ENCODE peak calls at places on chromosomes 7 and 10, in ten cellular contexts. A, Q, P, O, X, H, W, I, C and S are unnamed samples.

GRCh38 chr10:68235111-68235510 is 3.2 kb upstream of the ATOH7 start:
- DNase-seq in P (no peak), H (no peak), C (no peak), W (no peak), O (no peak), I (no peak), Q (no peak), X (no peak), A (no peak), S (no peak)

GRCh38 chr7:107506683-107507339 is 37.0 kb downstream of the GPR22 start:
- DNase-seq in I (peak; percentile 91), P (no peak), H (peak; percentile 28), Q (no peak), W (peak; percentile 91), O (peak; percentile 20), C (peak; percentile 63), X (peak; percentile 80), A (no peak), S (no peak)

GRCh38 chr7:28243861-28244260 is 63.3 kb upstream of the JAZF1 start:
- DNase-seq in H (no peak), P (no peak), I (no peak), O (no peak), W (no peak), X (no peak), Q (no peak), A (no peak), C (no peak), S (no peak)

GRCh38 chr7:138875794-138876193 is 77.8 kb upstream of the ATP6V0A4 start:
- DNase-seq in P (no peak), A (peak; percentile 48), X (no peak), C (no peak), H (no peak), I (no peak), O (peak; percentile 99), Q (no peak), W (no peak), S (no peak)

GRCh38 chr10:74821501-74821900 is 4.9 kb upstream of the KAT6B start:
- DNase-seq in A (no peak), Q (no peak), I (peak; percentile 38), H (no peak), P (no peak), W (peak; percentile 83), X (peak; percentile 19), C (peak; percentile 46), O (no peak), S (no peak)

GRCh38 chr7:70786076-70786475 is 345.9 kb upstream of the GALNT17 start:
- DNase-seq in W (no peak), A (no peak), X (no peak), C (no peak), Q (no peak), H (no peak), I (no peak), O (no peak), P (no peak), S (no peak)

GRCh38 chr7:69837387-69838068 is 239.3 kb downstream of the AUTS2 start:
- DNase-seq in C (no peak), H (no peak), I (no peak), O (peak; percentile 72), A (peak; percentile 44), X (no peak), Q (no peak), P (peak; percentile 42), W (no peak), S (no peak)

GRCh38 chr7:1253591-1254207 is 21.0 kb downstream of the UNCX start:
- DNase-seq in P (no peak), O (no peak), H (no peak), Q (no peak), W (no peak), A (no peak), X (no peak), I (no peak), C (no peak), S (no peak)

GRCh38 chr7:137847418-137848050 is 760 bp upstream of the DGKI start:
- DNase-seq in H (no peak), P (no peak), A (no peak), C (no peak), X (no peak), O (peak; percentile 45), W (no peak), Q (no peak), I (no peak), S (no peak)

GRCh38 chr7:135512135-135512887 is 2.4 kb upstream of the CNOT4 start:
- DNase-seq in W (no peak), I (peak; percentile 27), C (no peak), O (peak; percentile 49), Q (no peak), H (peak; percentile 78), P (peak; percentile 11), X (no peak), A (peak; percentile 67), S (no peak)

GRCh38 chr10:118930614-118931013 is 98.9 kb upstream of the NANOS1 start:
- DNase-seq in X (no peak), Q (no peak), I (no peak), C (no peak), A (no peak), O (no peak), H (no peak), W (no peak), P (no peak), S (no peak)

GRCh38 chr7:50665403-50666123 is 100.4 kb upstream of the DDC start:
- DNase-seq in Q (peak; percentile 66), X (no peak), O (peak; percentile 56), H (no peak), W (no peak), A (no peak), C (no peak), I (no peak), P (no peak), S (no peak)

GRCh38 chr7:50664461-50664922 is 99.3 kb upstream of the DDC start:
- DNase-seq in H (peak; percentile 51), I (no peak), A (peak; percentile 47), O (peak; percentile 88), Q (peak; percentile 71), P (no peak), X (no peak), W (no peak), C (no peak), S (no peak)

GRCh38 chr7:50663396-50664102 is 98.3 kb upstream of the DDC start:
- DNase-seq in W (no peak), C (peak; percentile 32), A (no peak), P (no peak), O (no peak), X (no peak), I (no peak), Q (no peak), H (no peak), S (no peak)

GRCh38 chr7:50666124-50666496 is 100.9 kb upstream of the DDC start:
- DNase-seq in X (no peak), H (no peak), A (no peak), Q (peak; percentile 56), P (no peak), W (no peak), C (no peak), I (no peak), O (no peak), S (no peak)

DNA sequence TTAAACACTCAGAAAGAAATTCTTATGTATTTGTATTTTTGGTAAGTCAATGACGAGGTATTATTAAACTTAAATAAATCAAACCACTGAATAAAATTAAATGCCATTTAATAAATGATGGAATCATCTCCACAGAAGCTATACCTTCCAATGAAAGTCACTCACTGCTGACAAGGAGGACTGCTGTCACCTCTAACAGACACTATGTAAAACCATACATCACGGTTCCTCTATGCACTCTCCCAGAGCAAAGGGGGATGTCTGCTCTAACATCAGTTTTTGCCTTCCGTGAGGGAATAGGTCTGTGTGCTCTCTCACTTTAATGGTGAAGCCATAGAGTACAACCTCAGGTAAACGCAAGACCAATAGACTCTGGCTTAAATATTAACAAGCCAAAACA is 99.7 kb upstream of the DDC start:
- DNase-seq in H (no peak), X (no peak), O (no peak), A (no peak), I (no peak), Q (no peak), W (no peak), C (no peak), P (no peak), S (no peak)
- H3K4me1 ChIP-seq in H (peaks cover 25% of the 10 kb centered on the region), X (peaks cover 40% of the 10 kb centered on the region), O (peaks cover 12% of the 10 kb centered on the region), A (peaks cover 46% of the 10 kb centered on the region), I (peaks cover 3% of the 10 kb centered on the region), Q (peaks cover 71% of the 10 kb centered on the region), W (peaks cover 69% of the 10 kb centered on the region), C (no peaks in the 10 kb centered on the region), P (no peaks in the 10 kb centered on the region), S (no peaks in the 10 kb centered on the region)

GRCh38 chr10:72803119-72803505 is 90.4 kb upstream of the OIT3 start:
- DNase-seq in C (no peak), Q (no peak), A (peak; percentile 52), P (no peak), O (peak; percentile 16), W (no peak), I (no peak), X (no peak), H (no peak), S (no peak)
- H3K4me3 ChIP-seq in C (no peak overlapping the region), Q (no peak overlapping the region), A (peak overlapping the region; percentile 79), P (no peak overlapping the region), O (peak overlapping the region; percentile 21), W (no peak overlapping the region), I (no peak overlapping the region), X (no peak overlapping the region), H (no peak overlapping the region), S (peak overlapping the region; percentile 6)

GRCh38 chr10:34789993-34790506 is 25.0 kb downstream of the PARD3 start:
- DNase-seq in I (peak; percentile 40), H (no peak), P (no peak), Q (no peak), C (no peak), X (no peak), W (no peak), O (no peak), A (no peak), S (no peak)

GRCh38 chr10:34791228-34791627 is 23.9 kb downstream of the PARD3 start:
- DNase-seq in O (no peak), I (no peak), X (no peak), Q (no peak), W (no peak), A (no peak), P (no peak), H (no peak), C (no peak), S (no peak)

GRCh38 chr10:34791947-34792346 is 23.1 kb downstream of the PARD3 start:
- DNase-seq in C (no peak), H (no peak), O (no peak), P (no peak), A (no peak), Q (no peak), X (no peak), I (no peak), W (no peak), S (no peak)

GRCh38 chr10:34781709-34782108 is 33.4 kb downstream of the PARD3 start:
- DNase-seq in A (peak; percentile 15), I (no peak), W (no peak), X (no peak), P (no peak), H (no peak), Q (no peak), O (no peak), C (no peak), S (no peak)

GRCh38 chr10:34786464-34786863 is 28.6 kb downstream of the PARD3 start:
- DNase-seq in P (no peak), Q (no peak), O (peak; percentile 34), H (no peak), X (no peak), A (peak; percentile 70), C (no peak), W (no peak), I (no peak), S (no peak)
- H3K4me1 ChIP-seq in P (peaks cover 1% of the 10 kb centered on the region), Q (peaks cover 62% of the 10 kb centered on the region), O (peaks cover 6% of the 10 kb centered on the region), H (peaks cover 14% of the 10 kb centered on the region), X (peaks cover 31% of the 10 kb centered on the region), A (peaks cover 37% of the 10 kb centered on the region), C (no peaks in the 10 kb centered on the region), W (peaks cover 63% of the 10 kb centered on the region), I (peaks cover 5% of the 10 kb centered on the region), S (peaks cover 7% of the 10 kb centered on the region)

GRCh38 chr10:26378763-26379361 is 59.3 kb upstream of the APBB1IP start:
- DNase-seq in X (no peak), H (no peak), C (no peak), I (no peak), A (peak; percentile 1), P (no peak), O (peak; percentile 1), Q (no peak), W (no peak), S (no peak)
- H3K4me3 ChIP-seq in X (no peak overlapping the region), H (no peak overlapping the region), C (no peak overlapping the region), I (no peak overlapping the region), A (peak overlapping the region; percentile 30), P (no peak overlapping the region), O (no peak overlapping the region), Q (no peak overlapping the region), W (no peak overlapping the region), S (no peak overlapping the region)